ENCODE peak calls at places on chromosomes 13 and 19, in six cellular contexts. V is RWPE2, G is brain microvascular endothelial cell, H is mammary epithelial cell, E is GM23338, X is Caco-2. M is an unnamed sample.
A peak's percentile ranks its signal among the peaks of the same experiment; 100 is the strongest.

GRCh38 chr19:39941615-39942507 is 7.4 kb upstream of the FCGBP start:
- DNase-seq in H (peak; percentile 55), E (no peak), V (no peak), X (no peak), G (peak; percentile 52), M (no peak)

GRCh38 chr13:42970824-42971669 is 21.0 kb downstream of the EPSTI1 start:
- DNase-seq in X (peak; percentile 67), V (no peak), H (peak; percentile 35), E (peak; percentile 86), G (peak; percentile 64), M (peak; percentile 9)

GRCh38 chr13:107576430-107576829 is 638.9 kb downstream of the LIG4 start:
- DNase-seq in E (no peak), X (no peak), H (no peak), G (no peak), V (no peak), M (no peak)

GRCh38 chr13:69124996-69125395 is 982.6 kb upstream of the ATXN8OS start:
- DNase-seq in V (no peak), G (no peak), E (no peak), X (no peak), H (no peak), M (no peak)

GRCh38 chr13:48853381-48854102 is 122.2 kb upstream of the FNDC3A start:
- DNase-seq in H (no peak), X (no peak), E (no peak), V (no peak), G (peak; percentile 85), M (no peak)

GRCh38 chr19:19040417-19040816 is 7.0 kb downstream of the ARMC6 start:
- DNase-seq in E (no peak), H (no peak), V (no peak), X (no peak), G (peak; percentile 68), M (no peak)

GRCh38 chr19:47176627-47177090 is 46.0 kb downstream of the SAE1 start:
- DNase-seq in E (no peak), V (no peak), H (peak; percentile 74), G (peak; percentile 96), X (no peak), M (no peak)

GRCh38 chr19:45171211-45171623 is 6.8 kb downstream of the TRAPPC6A start:
- DNase-seq in E (no peak), H (no peak), G (no peak), X (no peak), V (no peak), M (no peak)

GRCh38 chr13:37340911-37341670 is 235.6 kb upstream of the CSNK1A1L start:
- DNase-seq in H (no peak), V (no peak), X (no peak), E (no peak), G (no peak), M (no peak)

GRCh38 chr19:39831679-39832078 is 2.3 kb downstream of the DYRK1B start:
- DNase-seq in V (peak; percentile 38), E (no peak), X (no peak), G (no peak), H (no peak), M (no peak)

GRCh38 chr13:66974174-66974573 is 256.0 kb downstream of the PCDH9 start:
- DNase-seq in H (no peak), X (no peak), V (no peak), E (peak; percentile 37), G (no peak), M (no peak)

GRCh38 chr13:95113601-95114000 is 187.7 kb downstream of the ABCC4 start:
- DNase-seq in X (no peak), H (no peak), G (no peak), E (peak; percentile 23), V (no peak), M (no peak)
- H3K36me3 ChIP-seq in X (peaks cover under 1% of the 10 kb centered on the region), H (no peaks in the 10 kb centered on the region), G (no peaks in the 10 kb centered on the region), E (no peaks in the 10 kb centered on the region), V (no peaks in the 10 kb centered on the region), M (no peaks in the 10 kb centered on the region)

DNA sequence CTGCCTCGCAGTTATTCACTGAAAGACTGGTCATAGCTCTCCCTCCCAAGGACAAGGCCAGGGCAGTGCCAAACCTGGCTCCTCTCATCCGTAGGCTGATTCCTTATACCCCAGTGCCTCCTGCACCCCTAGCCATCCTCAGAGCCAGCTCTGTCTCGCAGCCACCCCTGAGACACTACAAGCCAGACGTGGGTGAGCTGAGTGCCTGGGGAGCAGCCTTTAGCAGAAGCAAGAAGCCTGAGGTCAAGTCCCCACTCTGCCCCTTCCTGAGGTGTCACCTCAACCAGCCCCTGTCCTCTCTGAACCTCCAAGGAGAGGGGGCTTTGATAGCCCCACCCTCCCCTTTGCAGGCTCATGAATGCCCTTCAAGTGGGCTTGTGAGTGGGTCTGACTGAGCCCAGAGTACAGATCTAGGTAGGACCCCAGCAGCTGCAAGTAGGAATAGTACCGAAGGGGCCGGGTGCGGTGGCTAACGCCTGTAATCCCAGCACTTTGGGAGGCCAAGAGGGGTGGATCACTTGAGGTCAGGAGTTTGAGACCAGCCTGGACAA is 14.8 kb upstream of the AKAP8L start:
- DNase-seq in X (no peak), V (no peak), E (no peak), G (no peak), H (no peak), M (no peak)
- H3K4me3 ChIP-seq in X (peak overlapping the region; percentile 94), V (peak overlapping the region; percentile 86), E (peak overlapping the region; percentile 92), G (peak overlapping the region; percentile 82), H (no peak overlapping the region), M (peak overlapping the region; percentile 94)

GRCh38 chr19:34757441-34757840 is 15.6 kb downstream of the ZNF599 start:
- DNase-seq in G (no peak), V (no peak), H (no peak), X (no peak), E (no peak), M (no peak)

DNA sequence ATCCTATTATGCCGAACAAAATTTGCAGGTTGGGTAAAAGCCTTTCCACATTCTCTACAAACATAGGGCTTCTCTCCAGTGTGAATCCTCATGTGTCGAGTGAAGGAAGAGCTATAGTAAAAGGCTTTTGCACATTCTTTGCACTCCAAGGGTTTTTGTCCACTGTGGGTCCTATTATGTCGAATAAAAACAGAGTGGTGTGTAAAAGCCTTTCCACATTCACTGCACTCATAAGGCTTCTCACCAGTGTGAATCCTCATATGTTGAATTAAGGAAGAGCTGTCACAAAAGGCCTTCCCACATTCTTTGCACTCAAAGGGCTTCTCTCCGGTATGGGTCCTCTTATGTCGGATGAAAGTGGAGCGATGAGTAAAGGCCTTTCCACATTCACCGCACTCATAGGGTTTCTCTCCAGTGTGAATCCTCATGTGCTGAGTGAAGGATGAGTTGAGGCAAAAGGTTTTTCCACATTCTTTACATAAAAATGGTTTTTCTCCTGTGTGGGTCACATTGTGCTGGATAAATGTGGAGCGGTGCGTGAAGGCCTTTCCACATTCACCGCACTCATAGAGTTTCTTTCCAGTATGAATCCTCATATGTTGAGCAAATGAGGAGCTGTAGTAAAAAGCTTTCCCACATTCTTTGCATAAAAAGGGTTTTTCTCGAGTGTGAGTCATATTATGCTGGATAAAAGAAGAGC is 13.6 kb downstream of the ZNF599 start:
- DNase-seq in V (no peak), H (no peak), X (no peak), G (no peak), E (no peak), M (no peak)
- H3K36me3 ChIP-seq in V (peaks cover 3% of the 10 kb centered on the region), H (no peaks in the 10 kb centered on the region), X (peaks cover 2% of the 10 kb centered on the region), G (peaks cover 3% of the 10 kb centered on the region), E (peaks cover 26% of the 10 kb centered on the region), M (no peaks in the 10 kb centered on the region)

DNA sequence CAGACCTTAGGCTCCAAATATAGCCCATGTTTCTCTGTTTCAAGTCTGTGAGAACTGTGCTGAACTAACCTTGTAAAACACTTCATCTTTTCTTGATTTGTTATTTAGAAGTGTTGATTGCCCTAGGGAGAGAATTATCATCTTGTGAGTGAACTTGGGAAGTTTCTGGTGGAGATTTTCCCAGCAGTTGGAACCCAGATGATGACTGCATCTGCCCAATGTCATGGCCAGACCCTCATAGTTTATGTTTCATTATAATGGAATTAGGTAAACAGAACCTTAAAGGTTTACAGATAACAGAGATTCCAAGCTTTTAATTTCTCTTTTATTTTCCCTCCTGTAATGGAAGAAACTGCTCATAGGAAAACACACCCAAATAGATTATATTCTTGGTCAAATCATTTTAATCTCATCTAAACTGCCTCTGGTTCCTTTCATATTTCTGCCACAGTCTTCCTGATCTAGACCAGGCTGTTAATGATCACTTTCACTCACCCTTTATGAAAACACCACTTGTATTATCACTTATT is 569.1 kb downstream of the KCTD12 start:
- DNase-seq in X (no peak), G (no peak), H (no peak), E (no peak), V (no peak), M (no peak)
- H3K4me3 ChIP-seq in X (no peak overlapping the region), G (no peak overlapping the region), H (no peak overlapping the region), E (no peak overlapping the region), V (no peak overlapping the region), M (no peak overlapping the region)

DNA sequence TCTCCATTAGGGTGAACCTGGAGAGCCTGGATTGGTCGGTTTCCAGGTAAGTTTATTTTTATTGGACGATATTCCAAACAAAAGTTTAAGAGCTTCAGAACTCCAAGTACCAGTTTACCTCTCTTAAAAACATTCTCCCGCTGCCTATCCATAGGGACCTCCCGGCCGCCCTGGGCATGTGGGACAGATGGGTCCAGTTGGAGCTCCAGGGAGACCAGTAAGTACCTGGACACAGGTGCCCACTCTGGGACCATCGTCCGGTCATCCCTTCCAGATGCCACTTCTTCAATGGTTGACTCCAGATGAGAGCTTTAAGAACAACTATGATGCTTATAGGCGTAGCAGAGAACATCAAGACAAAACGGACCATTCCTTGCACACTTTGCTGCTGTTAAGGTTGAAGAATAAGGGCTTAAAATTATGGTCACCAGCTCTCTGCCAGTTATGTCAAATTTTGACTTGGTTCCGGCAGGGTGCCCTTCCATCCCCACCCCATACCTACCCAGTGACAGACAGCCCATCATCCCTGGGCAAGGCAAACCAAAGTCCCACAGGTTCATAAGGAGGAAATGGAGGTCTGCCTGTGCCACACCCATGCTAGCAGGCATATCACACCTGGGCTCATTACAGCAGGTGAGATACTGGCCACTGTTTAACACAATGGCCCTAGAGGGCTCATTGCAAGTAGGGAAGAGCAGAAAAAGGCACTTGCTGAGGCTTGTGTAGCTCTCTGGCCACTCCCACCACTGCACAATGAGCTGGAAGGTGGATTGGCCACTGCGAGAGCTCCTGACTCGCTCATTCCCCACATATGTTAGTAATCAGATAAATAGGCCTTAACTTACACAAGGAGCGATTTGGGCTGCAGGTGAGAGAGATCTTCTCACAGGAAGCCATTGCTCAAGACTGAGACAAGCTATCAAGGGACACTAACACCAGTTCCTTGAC is 123.6 kb downstream of the COL4A2 start:
- DNase-seq in V (no peak), X (no peak), E (no peak), H (peak; percentile 74), G (no peak), M (no peak)
- H3K36me3 ChIP-seq in V (peaks cover 98% of the 10 kb centered on the region), X (no peaks in the 10 kb centered on the region), E (peaks cover 14% of the 10 kb centered on the region), H (peaks cover 14% of the 10 kb centered on the region), G (peaks cover 96% of the 10 kb centered on the region), M (peaks cover 8% of the 10 kb centered on the region)

DNA sequence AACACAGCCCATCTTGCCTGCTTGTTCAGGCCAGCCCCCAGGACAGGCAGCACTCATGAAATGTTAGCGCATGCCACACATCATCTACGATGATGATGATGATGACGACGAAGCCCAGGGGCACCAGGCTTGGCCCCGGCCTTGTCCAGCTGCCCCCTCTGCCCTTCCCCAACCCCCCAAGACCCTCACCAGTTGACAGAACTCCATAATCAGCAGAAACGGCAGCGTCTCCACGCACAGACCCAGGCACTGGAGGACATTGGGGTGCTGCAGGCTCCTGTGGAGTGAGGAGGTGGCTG is 9.0 kb downstream of the LMTK3 start:
- DNase-seq in V (no peak), X (no peak), H (no peak), G (no peak), E (no peak), M (no peak)
- H3K4me3 ChIP-seq in V (peak overlapping the region; percentile 11), X (peak overlapping the region; percentile 34), H (no peak overlapping the region), G (no peak overlapping the region), E (peak overlapping the region; percentile 63), M (no peak overlapping the region)

GRCh38 chr19:31337007-31337914 is 12.0 kb downstream of the TSHZ3 start:
- DNase-seq in H (no peak), X (no peak), E (no peak), V (no peak), G (no peak), M (no peak)
- H3K36me3 ChIP-seq in H (peaks cover 4% of the 10 kb centered on the region), X (no peaks in the 10 kb centered on the region), E (no peaks in the 10 kb centered on the region), V (no peaks in the 10 kb centered on the region), G (no peaks in the 10 kb centered on the region), M (no peaks in the 10 kb centered on the region)

GRCh38 chr19:3575949-3576673 is 3.4 kb downstream of the HMG20B start:
- DNase-seq in H (no peak), X (no peak), V (no peak), E (no peak), G (no peak), M (no peak)
- H3K4me3 ChIP-seq in H (no peak overlapping the region), X (peak overlapping the region; percentile 40), V (no peak overlapping the region), E (peak overlapping the region; percentile 71), G (peak overlapping the region; percentile 24), M (no peak overlapping the region)